ENCODE peak calls at places on chromosome 1, in six cellular contexts. One of them, this sample, is unnamed.

GRCh38 chr1:161905269-161905884 is 118.3 kb downstream of the OLFML2B start:
- DNase-seq in HCT116: peak; percentile 31
- DNase-seq in OCI-LY7: peak; percentile 41
- DNase-seq in hepatocyte: peak; percentile 42
- DNase-seq in GM23248: peak; percentile 54
- DNase-seq in PC-9: no peak
- DNase-seq in this sample: peak; percentile 83

GRCh38 chr1:57678138-57678537 is 254.3 kb upstream of the DAB1 start:
- DNase-seq in HCT116: no peak
- DNase-seq in hepatocyte: peak; percentile 10
- DNase-seq in PC-9: no peak
- DNase-seq in OCI-LY7: no peak
- DNase-seq in GM23248: no peak
- DNase-seq in this sample: no peak

GRCh38 chr1:43348809-43349593 is 9.8 kb upstream of the CDC20 start:
- DNase-seq in OCI-LY7: peak; percentile 74
- DNase-seq in hepatocyte: peak; percentile 95
- DNase-seq in PC-9: peak; percentile 99
- DNase-seq in GM23248: peak; percentile 54
- DNase-seq in HCT116: peak; percentile 85
- DNase-seq in this sample: peak; percentile 87

GRCh38 chr1:54885237-54885679 is 1.7 kb downstream of the DHCR24 start:
- DNase-seq in hepatocyte: no peak
- DNase-seq in OCI-LY7: no peak
- DNase-seq in HCT116: no peak
- DNase-seq in GM23248: no peak
- DNase-seq in PC-9: no peak
- DNase-seq in this sample: no peak

GRCh38 chr1:240093120-240093961 is 1.7 kb downstream of the FMN2 start:
- DNase-seq in PC-9: no peak
- DNase-seq in OCI-LY7: no peak
- DNase-seq in HCT116: no peak
- DNase-seq in hepatocyte: peak; percentile 11
- DNase-seq in GM23248: peak; percentile 56
- DNase-seq in this sample: no peak

GRCh38 chr1:169201084-169201619 is 94.7 kb downstream of the ATP1B1 start:
- DNase-seq in HCT116: no peak
- DNase-seq in OCI-LY7: no peak
- DNase-seq in hepatocyte: no peak
- DNase-seq in PC-9: no peak
- DNase-seq in GM23248: peak; percentile 75
- DNase-seq in this sample: no peak

GRCh38 chr1:160256396-160257046 is 5.8 kb downstream of the DCAF8 start:
- DNase-seq in hepatocyte: peak; percentile 10
- DNase-seq in GM23248: peak; percentile 95
- DNase-seq in PC-9: peak; percentile 7
- DNase-seq in OCI-LY7: no peak
- DNase-seq in HCT116: no peak
- DNase-seq in this sample: no peak

GRCh38 chr1:228393268-228393699 is 13.4 kb downstream of the TRIM11 start:
- DNase-seq in hepatocyte: no peak
- DNase-seq in GM23248: peak; percentile 84
- DNase-seq in PC-9: peak; percentile 79
- DNase-seq in HCT116: no peak
- DNase-seq in OCI-LY7: peak; percentile 17
- DNase-seq in this sample: no peak

GRCh38 chr1:10980841-10981727 is 31.4 kb upstream of the TARDBP start:
- DNase-seq in hepatocyte: no peak
- DNase-seq in HCT116: no peak
- DNase-seq in PC-9: no peak
- DNase-seq in OCI-LY7: no peak
- DNase-seq in GM23248: peak; percentile 72
- DNase-seq in this sample: no peak

GRCh38 chr1:9767964-9768668 is 55.6 kb downstream of the CLSTN1 start:
- DNase-seq in GM23248: no peak
- DNase-seq in hepatocyte: no peak
- DNase-seq in HCT116: peak; percentile 21
- DNase-seq in OCI-LY7: peak; percentile 24
- DNase-seq in PC-9: no peak
- DNase-seq in this sample: peak; percentile 81

GRCh38 chr1:160362168-160362941 is 4.5 kb upstream of the NHLH1 start:
- DNase-seq in GM23248: no peak
- DNase-seq in hepatocyte: no peak
- DNase-seq in OCI-LY7: no peak
- DNase-seq in PC-9: no peak
- DNase-seq in HCT116: no peak
- DNase-seq in this sample: no peak

GRCh38 chr1:27963393-27963792 is 3.6 kb downstream of the XKR8 start:
- DNase-seq in HCT116: no peak
- DNase-seq in hepatocyte: no peak
- DNase-seq in PC-9: no peak
- DNase-seq in GM23248: no peak
- DNase-seq in OCI-LY7: no peak
- DNase-seq in this sample: no peak

GRCh38 chr1:158021721-158022120 is 28.3 kb downstream of the KIRREL1 start:
- DNase-seq in OCI-LY7: no peak
- DNase-seq in hepatocyte: no peak
- DNase-seq in GM23248: peak; percentile 26
- DNase-seq in HCT116: no peak
- DNase-seq in PC-9: no peak
- DNase-seq in this sample: no peak

DNA sequence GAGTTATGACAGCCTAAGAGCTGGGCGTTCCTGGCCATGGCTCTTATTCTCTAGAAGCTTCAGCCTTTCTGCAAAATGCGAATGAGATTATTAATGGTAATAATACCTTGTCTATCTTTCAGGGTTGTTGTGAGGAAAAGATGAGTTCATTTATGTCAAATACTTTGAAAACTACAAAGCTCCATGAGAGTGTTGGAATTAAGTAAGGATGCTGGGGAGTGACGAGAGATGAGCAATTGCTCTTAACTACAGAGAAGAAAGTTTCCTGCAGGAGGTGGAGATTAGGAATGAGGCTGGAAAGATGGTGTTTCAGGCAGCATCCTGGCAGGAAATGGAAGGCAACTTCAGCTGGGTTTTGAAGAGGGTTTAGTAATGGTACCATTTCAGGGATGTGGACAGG is 124.2 kb downstream of the CACNA1E start:
- DNase-seq in GM23248: no peak
- DNase-seq in OCI-LY7: no peak
- DNase-seq in hepatocyte: no peak
- DNase-seq in HCT116: no peak
- DNase-seq in PC-9: no peak
- DNase-seq in this sample: no peak
- H3K9me2 ChIP-seq in GM23248: no peaks in the 10 kb centered on the region
- H3K9me2 ChIP-seq in OCI-LY7: no peaks in the 10 kb centered on the region
- H3K9me2 ChIP-seq in hepatocyte: no peaks in the 10 kb centered on the region
- H3K9me2 ChIP-seq in HCT116: no peaks in the 10 kb centered on the region
- H3K9me2 ChIP-seq in PC-9: no peaks in the 10 kb centered on the region
- H3K9me2 ChIP-seq in this sample: no peaks in the 10 kb centered on the region

DNA sequence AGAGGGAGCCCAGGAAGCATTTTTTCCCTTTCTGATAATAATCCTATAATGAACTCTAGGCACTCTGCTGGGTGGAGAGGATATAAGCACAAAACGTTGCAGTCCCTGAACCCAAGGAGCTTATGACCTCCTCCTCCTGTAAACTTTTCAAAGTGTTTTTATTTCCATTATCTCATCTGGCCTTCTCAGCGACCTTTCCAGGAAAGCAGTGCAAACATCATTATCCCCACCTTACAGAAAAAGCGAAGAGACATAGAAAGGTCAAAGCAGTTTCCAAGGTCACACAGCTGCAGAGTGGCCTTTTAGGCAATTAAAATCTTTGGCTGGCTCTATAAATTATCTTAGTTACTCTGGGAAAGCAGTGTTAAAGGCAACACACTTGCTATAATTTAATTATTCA is 63.8 kb downstream of the OLFML3 start:
- DNase-seq in GM23248: no peak
- DNase-seq in hepatocyte: no peak
- DNase-seq in OCI-LY7: no peak
- DNase-seq in PC-9: no peak
- DNase-seq in HCT116: no peak
- DNase-seq in this sample: no peak
- H3K9me2 ChIP-seq in GM23248: no peaks in the 10 kb centered on the region
- H3K9me2 ChIP-seq in hepatocyte: no peaks in the 10 kb centered on the region
- H3K9me2 ChIP-seq in OCI-LY7: no peaks in the 10 kb centered on the region
- H3K9me2 ChIP-seq in PC-9: no peaks in the 10 kb centered on the region
- H3K9me2 ChIP-seq in HCT116: no peaks in the 10 kb centered on the region
- H3K9me2 ChIP-seq in this sample: no peaks in the 10 kb centered on the region

GRCh38 chr1:152539901-152540300 is 25.6 kb downstream of the CRCT1 start:
- DNase-seq in HCT116: no peak
- DNase-seq in OCI-LY7: no peak
- DNase-seq in hepatocyte: no peak
- DNase-seq in GM23248: no peak
- DNase-seq in PC-9: no peak
- DNase-seq in this sample: no peak
- H3K9me2 ChIP-seq in HCT116: no peaks in the 10 kb centered on the region
- H3K9me2 ChIP-seq in OCI-LY7: no peaks in the 10 kb centered on the region
- H3K9me2 ChIP-seq in hepatocyte: no peaks in the 10 kb centered on the region
- H3K9me2 ChIP-seq in GM23248: no peaks in the 10 kb centered on the region
- H3K9me2 ChIP-seq in PC-9: no peaks in the 10 kb centered on the region
- H3K9me2 ChIP-seq in this sample: no peaks in the 10 kb centered on the region

DNA sequence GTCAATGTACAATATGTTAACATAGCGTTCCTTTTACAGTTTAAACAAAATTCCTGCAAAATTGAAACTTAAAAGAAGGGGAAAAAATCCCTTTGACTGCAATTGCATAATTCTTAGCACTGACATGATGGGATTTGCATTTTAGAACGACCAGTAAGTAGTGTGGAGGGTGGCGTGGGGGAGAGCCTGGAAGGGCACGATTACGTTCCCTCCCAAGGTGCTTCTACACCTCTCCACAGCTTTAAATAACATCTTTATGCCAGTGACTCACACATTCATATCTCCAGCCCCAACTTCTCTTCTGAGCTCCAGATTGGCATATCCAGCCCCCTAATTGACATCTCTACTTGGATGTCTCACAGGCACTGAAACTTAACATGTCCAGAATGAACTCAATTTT is 64.3 kb downstream of the OLFML3 start:
- DNase-seq in PC-9: no peak
- DNase-seq in OCI-LY7: no peak
- DNase-seq in hepatocyte: no peak
- DNase-seq in GM23248: no peak
- DNase-seq in HCT116: no peak
- DNase-seq in this sample: no peak
- H3K9me2 ChIP-seq in PC-9: no peaks in the 10 kb centered on the region
- H3K9me2 ChIP-seq in OCI-LY7: no peaks in the 10 kb centered on the region
- H3K9me2 ChIP-seq in hepatocyte: no peaks in the 10 kb centered on the region
- H3K9me2 ChIP-seq in GM23248: no peaks in the 10 kb centered on the region
- H3K9me2 ChIP-seq in HCT116: no peaks in the 10 kb centered on the region
- H3K9me2 ChIP-seq in this sample: no peaks in the 10 kb centered on the region

GRCh38 chr1:246161626-246162025 is 345.5 kb downstream of the SMYD3 start:
- DNase-seq in HCT116: no peak
- DNase-seq in GM23248: peak; percentile 86
- DNase-seq in hepatocyte: peak; percentile 30
- DNase-seq in OCI-LY7: no peak
- DNase-seq in PC-9: no peak
- DNase-seq in this sample: no peak

GRCh38 chr1:246160398-246160797 is 346.7 kb downstream of the SMYD3 start:
- DNase-seq in HCT116: no peak
- DNase-seq in hepatocyte: no peak
- DNase-seq in GM23248: no peak
- DNase-seq in OCI-LY7: no peak
- DNase-seq in PC-9: no peak
- DNase-seq in this sample: no peak

GRCh38 chr1:246164764-246165163 is 342.3 kb downstream of the SMYD3 start:
- DNase-seq in hepatocyte: no peak
- DNase-seq in OCI-LY7: no peak
- DNase-seq in PC-9: no peak
- DNase-seq in GM23248: no peak
- DNase-seq in HCT116: no peak
- DNase-seq in this sample: no peak

GRCh38 chr1:246160905-246161304 is 346.2 kb downstream of the SMYD3 start:
- DNase-seq in hepatocyte: no peak
- DNase-seq in HCT116: no peak
- DNase-seq in GM23248: no peak
- DNase-seq in PC-9: no peak
- DNase-seq in OCI-LY7: no peak
- DNase-seq in this sample: no peak

DNA sequence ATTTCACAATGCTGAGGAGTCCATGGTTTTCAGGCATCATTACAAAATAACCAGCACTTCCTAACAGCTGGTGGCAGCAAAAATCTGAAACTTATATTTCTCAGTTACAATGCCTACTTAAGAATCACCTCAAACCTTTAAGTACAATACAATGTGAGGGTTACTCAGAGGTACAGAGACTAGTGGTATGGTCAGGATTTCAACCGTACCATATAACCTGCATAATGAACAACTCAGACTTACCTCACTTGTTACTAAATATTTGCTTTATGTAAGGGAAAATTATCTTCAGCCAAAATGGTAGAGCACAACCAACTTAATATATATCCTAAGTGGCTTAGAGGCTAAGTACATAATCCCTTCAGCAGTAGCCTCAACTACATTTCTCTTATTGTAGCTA is 344.5 kb downstream of the SMYD3 start:
- DNase-seq in hepatocyte: no peak
- DNase-seq in GM23248: no peak
- DNase-seq in OCI-LY7: no peak
- DNase-seq in HCT116: no peak
- DNase-seq in PC-9: no peak
- DNase-seq in this sample: no peak
- H3K9me2 ChIP-seq in hepatocyte: no peaks in the 10 kb centered on the region
- H3K9me2 ChIP-seq in GM23248: no peaks in the 10 kb centered on the region
- H3K9me2 ChIP-seq in OCI-LY7: no peaks in the 10 kb centered on the region
- H3K9me2 ChIP-seq in HCT116: no peaks in the 10 kb centered on the region
- H3K9me2 ChIP-seq in PC-9: no peaks in the 10 kb centered on the region
- H3K9me2 ChIP-seq in this sample: no peaks in the 10 kb centered on the region

GRCh38 chr1:88288571-88288970 is 395.5 kb upstream of the PKN2 start:
- DNase-seq in PC-9: no peak
- DNase-seq in HCT116: no peak
- DNase-seq in OCI-LY7: no peak
- DNase-seq in GM23248: no peak
- DNase-seq in hepatocyte: no peak
- DNase-seq in this sample: no peak
- H3K9me2 ChIP-seq in PC-9: no peaks in the 10 kb centered on the region
- H3K9me2 ChIP-seq in HCT116: no peaks in the 10 kb centered on the region
- H3K9me2 ChIP-seq in OCI-LY7: no peaks in the 10 kb centered on the region
- H3K9me2 ChIP-seq in GM23248: no peaks in the 10 kb centered on the region
- H3K9me2 ChIP-seq in hepatocyte: no peaks in the 10 kb centered on the region
- H3K9me2 ChIP-seq in this sample: no peaks in the 10 kb centered on the region

This sample was measured in Karpas-422.